ENCODE peak calls at places on chromosomes 6 and 20, in nine cellular contexts. L is IMR-90; C is tibial artery; X is left ventricle myocardium inferior; J is right atrium auricular region; E is SJSA1; V is adrenal gland; O is CD4-positive, CD25-positive, alpha-beta regulatory T cell; T is right cardiac atrium. Y is an unnamed sample.

GRCh38 chr6:156919819-156920379 is 142.7 kb downstream of the ARID1B start:
- DNase-seq in L (no peak), C (no peak), X (no peak), J (no peak), E (no peak), V (no peak), O (no peak), T (no peak), Y (no peak)

GRCh38 chr20:38198238-38198861 is 33.3 kb upstream of the TGM2 start:
- DNase-seq in L (peak; percentile 73), C (no peak), X (no peak), J (no peak), E (no peak), V (no peak), O (no peak), T (no peak), Y (no peak)

GRCh38 chr6:46490425-46491200 is 636 bp downstream of the RCAN2 start:
- DNase-seq in L (no peak), C (peak; percentile 71), X (peak; percentile 44), J (no peak), E (peak; percentile 31), V (peak; percentile 8), O (no peak), T (peak; percentile 78), Y (peak; percentile 66)

GRCh38 chr20:62769346-62770071 is 26.8 kb upstream of the MRGBP start:
- DNase-seq in L (no peak), C (no peak), X (peak; percentile 5), J (no peak), E (no peak), V (no peak), O (no peak), T (peak; percentile 38), Y (no peak)

GRCh38 chr6:142500265-142500786 is 198.5 kb downstream of the ADGRG6 start:
- DNase-seq in L (no peak), C (no peak), X (no peak), J (no peak), E (no peak), V (no peak), O (no peak), T (no peak), Y (peak; percentile 21)

GRCh38 chr20:57596998-57597939 is 23.0 kb downstream of the ZBP1 start:
- DNase-seq in L (peak; percentile 17), C (peak; percentile 80), X (peak; percentile 72), J (no peak), E (peak; percentile 52), V (peak; percentile 50), O (peak; percentile 62), T (peak; percentile 89), Y (peak; percentile 80)

GRCh38 chr6:5766260-5766659 is 240.5 kb downstream of the NRN1 start:
- DNase-seq in L (no peak), C (no peak), X (no peak), J (no peak), E (no peak), V (no peak), O (no peak), T (no peak), Y (peak; percentile 5)

GRCh38 chr6:107682721-107683120 is 141.4 kb downstream of the SCML4 start:
- DNase-seq in L (no peak), C (no peak), X (no peak), J (no peak), E (no peak), V (no peak), O (no peak), T (no peak), Y (no peak)

GRCh38 chr6:85453490-85453889 is 3.6 kb downstream of the NT5E start:
- DNase-seq in L (no peak), C (no peak), X (no peak), J (no peak), E (no peak), V (no peak), O (no peak), T (no peak), Y (no peak)

GRCh38 chr6:17885079-17885478 is 102.4 kb downstream of the KIF13A start:
- DNase-seq in L (peak; percentile 19), C (no peak), X (no peak), J (no peak), E (no peak), V (no peak), O (no peak), T (no peak), Y (no peak)

GRCh38 chr6:27867941-27868705 is 44.1 kb downstream of the OR2B2 start:
- DNase-seq in L (peak; percentile 8), C (no peak), X (no peak), J (no peak), E (no peak), V (no peak), O (peak; percentile 64), T (no peak), Y (no peak)

GRCh38 chr6:146925846-146926245 is 278.4 kb upstream of the STXBP5 start:
- DNase-seq in L (no peak), C (no peak), X (no peak), J (no peak), E (no peak), V (no peak), O (no peak), T (no peak), Y (no peak)
- H3K4me1 ChIP-seq in L (no peaks in the 10 kb centered on the region), C (no peaks in the 10 kb centered on the region), X (no peaks in the 10 kb centered on the region), J (no peaks in the 10 kb centered on the region), E (no peaks in the 10 kb centered on the region), V (no peaks in the 10 kb centered on the region), O (no peaks in the 10 kb centered on the region), T (no peaks in the 10 kb centered on the region), Y (no peaks in the 10 kb centered on the region)

DNA sequence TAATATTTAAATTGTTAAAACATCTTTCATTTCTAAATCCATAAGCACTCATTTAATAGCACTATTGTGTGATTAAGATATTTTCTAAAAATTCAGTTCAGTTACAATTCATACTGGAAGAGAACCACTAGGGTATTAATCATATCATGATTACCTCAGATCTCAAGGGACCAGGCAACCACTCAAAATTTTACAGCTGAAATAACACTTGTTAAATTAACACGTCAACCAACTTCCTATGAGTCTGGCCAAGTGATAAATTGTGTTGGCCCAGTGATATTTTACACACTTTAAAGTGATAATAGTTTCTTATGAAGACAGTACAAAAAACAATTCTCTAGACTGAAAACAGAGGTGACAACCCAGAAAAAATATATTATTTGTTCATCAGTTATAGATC is 869.0 kb upstream of the ADGRB3 start:
- DNase-seq in L (no peak), C (no peak), X (no peak), J (no peak), E (no peak), V (no peak), O (no peak), T (no peak), Y (no peak)
- H3K4me3 ChIP-seq in L (no peak overlapping the region), C (no peak overlapping the region), X (no peak overlapping the region), J (no peak overlapping the region), E (no peak overlapping the region), V (no peak overlapping the region), O (no peak overlapping the region), T (no peak overlapping the region), Y (no peak overlapping the region)

DNA sequence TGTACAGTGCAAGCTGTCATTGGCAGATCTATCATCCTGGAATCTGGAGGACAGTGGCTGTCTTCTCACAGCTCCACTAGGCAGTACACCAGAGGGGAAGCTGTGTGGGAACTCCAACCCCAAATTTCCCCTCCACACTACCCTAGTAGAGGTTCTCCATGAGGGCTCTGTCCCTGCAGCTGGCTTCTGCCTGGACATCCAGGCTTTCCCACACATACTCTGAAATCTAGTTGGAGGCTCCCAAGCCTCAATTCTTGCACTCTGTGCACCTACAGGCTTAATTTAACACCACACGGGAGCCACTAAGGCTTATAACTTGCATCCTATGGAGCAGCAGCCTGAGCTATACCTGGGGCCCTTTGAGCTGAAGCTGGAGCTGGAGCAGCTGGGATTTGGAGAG is 43.0 kb upstream of the TRIM39 start:
- DNase-seq in L (no peak), C (no peak), X (no peak), J (no peak), E (no peak), V (no peak), O (no peak), T (no peak), Y (no peak)
- H3K9me3 ChIP-seq in L (peaks cover 30% of the 10 kb centered on the region), C (peaks cover 90% of the 10 kb centered on the region), X (peaks cover 95% of the 10 kb centered on the region), J (peaks cover 26% of the 10 kb centered on the region), E (peaks cover 31% of the 10 kb centered on the region), V (peaks cover 13% of the 10 kb centered on the region), O (peaks cover 69% of the 10 kb centered on the region), T (peaks cover 4% of the 10 kb centered on the region), Y (peaks cover 87% of the 10 kb centered on the region)

GRCh38 chr6:144346719-144347446 is 61.7 kb downstream of the UTRN start:
- DNase-seq in L (peak; percentile 84), C (no peak), X (no peak), J (no peak), E (peak; percentile 64), V (peak; percentile 72), O (no peak), T (no peak), Y (peak; percentile 67)
- H3K4me1 ChIP-seq in L (peaks cover 10% of the 10 kb centered on the region), C (peaks cover 36% of the 10 kb centered on the region), X (peaks cover 93% of the 10 kb centered on the region), J (peaks cover 55% of the 10 kb centered on the region), E (peaks cover 40% of the 10 kb centered on the region), V (peaks cover 45% of the 10 kb centered on the region), O (peaks cover 90% of the 10 kb centered on the region), T (peaks cover 20% of the 10 kb centered on the region), Y (peaks cover 42% of the 10 kb centered on the region)

GRCh38 chr6:56176741-56177140 is 70.6 kb downstream of the COL21A1 start:
- DNase-seq in L (no peak), C (no peak), X (no peak), J (no peak), E (no peak), V (no peak), O (no peak), T (no peak), Y (no peak)
- H3K4me3 ChIP-seq in L (no peak overlapping the region), C (no peak overlapping the region), X (no peak overlapping the region), J (no peak overlapping the region), E (no peak overlapping the region), V (no peak overlapping the region), O (no peak overlapping the region), T (no peak overlapping the region), Y (no peak overlapping the region)

DNA sequence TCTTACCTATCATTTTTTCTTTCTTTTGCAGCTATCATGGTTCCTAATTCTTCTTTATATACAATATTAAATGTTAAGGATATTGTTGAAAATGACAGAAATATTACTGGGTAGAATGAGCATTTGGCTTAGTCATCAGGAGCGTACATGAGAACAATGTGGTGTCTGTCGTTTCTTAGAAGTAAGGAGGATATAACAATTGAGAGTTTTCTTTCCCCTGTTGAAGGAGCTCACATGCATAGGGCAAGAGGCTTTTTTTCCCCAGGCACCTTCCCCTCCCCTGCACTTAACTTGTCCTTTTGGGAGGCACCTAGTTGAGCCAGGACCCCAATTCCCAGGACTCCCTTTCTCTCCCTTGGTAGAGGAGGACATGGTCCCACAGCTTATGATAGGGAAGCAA is 25.0 kb downstream of the MC3R start:
- DNase-seq in L (no peak), C (no peak), X (no peak), J (no peak), E (no peak), V (no peak), O (no peak), T (no peak), Y (no peak)
- H3K9me3 ChIP-seq in L (peaks cover 10% of the 10 kb centered on the region), C (no peaks in the 10 kb centered on the region), X (peaks cover 13% of the 10 kb centered on the region), J (no peaks in the 10 kb centered on the region), E (no peaks in the 10 kb centered on the region), V (no peaks in the 10 kb centered on the region), O (no peaks in the 10 kb centered on the region), T (peaks cover 2% of the 10 kb centered on the region), Y (no peaks in the 10 kb centered on the region)

DNA sequence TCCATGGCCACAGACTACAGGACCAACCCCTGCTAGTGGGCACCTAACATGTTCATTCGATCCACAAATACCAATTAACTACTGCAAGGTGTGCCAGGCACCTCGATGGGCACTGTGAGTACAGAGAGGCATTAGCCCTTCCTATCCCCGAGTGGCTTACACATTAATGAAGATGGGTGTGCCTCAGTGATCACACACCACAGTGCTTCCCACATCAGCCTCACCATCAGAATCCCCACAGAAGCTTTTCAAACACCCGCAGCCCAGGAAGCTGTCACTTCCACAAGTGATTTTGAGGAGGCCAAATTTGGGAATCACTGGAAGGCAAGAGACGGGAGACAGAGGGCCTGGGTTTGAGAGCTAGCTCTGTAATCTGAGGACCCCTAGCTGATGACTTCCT is 23.7 kb downstream of the EZR start:
- DNase-seq in L (no peak), C (no peak), X (no peak), J (no peak), E (no peak), V (no peak), O (no peak), T (no peak), Y (no peak)
- H3K4me1 ChIP-seq in L (peaks cover 11% of the 10 kb centered on the region), C (peaks cover 34% of the 10 kb centered on the region), X (peaks cover 89% of the 10 kb centered on the region), J (peaks cover 81% of the 10 kb centered on the region), E (peaks cover 24% of the 10 kb centered on the region), V (peaks cover 35% of the 10 kb centered on the region), O (peaks cover 93% of the 10 kb centered on the region), T (peaks cover 4% of the 10 kb centered on the region), Y (peaks cover 26% of the 10 kb centered on the region)

Y was measured in adipocyte.